ENCODE peak calls at places on chromosomes 12 and 14, in six cellular contexts. X is T-helper 17 cell; J is T-cell; N is GDM1; B is activated CD4-positive, alpha-beta T cell treated with anti-CD3 and anti-CD28 coated beads, Interleukin-2, amount 50 U/mL, for 1 hour; Z is AG08395. E is an unnamed sample.

GRCh38 chr14:73764881-73765280 is 50.7 kb upstream of the PNMA1 start:
- DNase-seq in N (peak), J (no peak), X (no peak), Z (no peak), B (no peak), E (no peak)

GRCh38 chr12:67415473-67415872 is 146.3 kb downstream of the CAND1 start:
- DNase-seq in B (no peak), N (no peak), Z (peak), J (no peak), X (no peak), E (peak)

GRCh38 chr12:70040141-70040540 is 203.1 kb upstream of the CNOT2 start:
- DNase-seq in J (no peak), Z (no peak), X (no peak), N (no peak), B (no peak), E (peak)

GRCh38 chr12:93078092-93078491 is 149.0 kb upstream of the EEA1 start:
- DNase-seq in N (no peak), Z (no peak), X (no peak), B (no peak), J (no peak), E (no peak)

GRCh38 chr12:123449103-123449736 is 8.7 kb upstream of the SNRNP35 start:
- DNase-seq in B (no peak), J (no peak), N (no peak), Z (no peak), X (no peak), E (no peak)

GRCh38 chr14:95979339-95980042 is 59.7 kb upstream of the C14orf132 start:
- DNase-seq in B (no peak), N (no peak), X (no peak), J (no peak), Z (no peak), E (no peak)

GRCh38 chr12:107990325-107990724 is 138.8 kb upstream of the WSCD2 start:
- DNase-seq in J (peak), N (no peak), Z (no peak), X (peak), B (peak), E (no peak)

GRCh38 chr12:28051516-28052456 is 79.3 kb upstream of the PTHLH start:
- DNase-seq in X (no peak), B (no peak), J (no peak), Z (peak), N (no peak), E (peak)

GRCh38 chr12:69415471-69416275 is 54.5 kb upstream of the FRS2 start:
- DNase-seq in Z (peak), B (no peak), X (no peak), N (no peak), J (no peak), E (peak)

GRCh38 chr12:14473707-14474287 is 93.9 kb downstream of the PLBD1 start:
- DNase-seq in Z (peak), X (no peak), J (no peak), B (no peak), N (no peak), E (peak)

GRCh38 chr14:57833304-57833703 is 32.6 kb downstream of the SLC35F4 start:
- DNase-seq in B (no peak), N (no peak), Z (peak), X (no peak), J (no peak), E (peak)

GRCh38 chr14:60845523-60845922 is 111.0 kb downstream of the MNAT1 start:
- DNase-seq in Z (no peak), N (no peak), J (no peak), X (no peak), B (no peak), E (no peak)

GRCh38 chr12:122045262-122045661 is 23.6 kb downstream of the BCL7A start:
- DNase-seq in N (no peak), Z (no peak), B (no peak), X (no peak), J (no peak), E (no peak)

GRCh38 chr14:104676694-104677505 is 12.5 kb upstream of the INF2 start:
- DNase-seq in Z (no peak), B (no peak), N (no peak), J (no peak), X (no peak), E (no peak)

GRCh38 chr14:37526992-37527391 is 68.1 kb downstream of the FOXA1 start:
- DNase-seq in B (no peak), J (no peak), Z (no peak), N (no peak), X (no peak), E (no peak)

GRCh38 chr12:11801643-11802042 is 152.2 kb downstream of the ETV6 start:
- DNase-seq in B (no peak), X (no peak), Z (no peak), N (peak), J (no peak), E (no peak)

GRCh38 chr12:90619943-90620342 is 335.0 kb downstream of the CCER1 start:
- DNase-seq in Z (no peak), B (no peak), N (no peak), X (no peak), J (no peak), E (no peak)

GRCh38 chr14:51444381-51445000 is 204.4 kb downstream of the TMX1 start:
- DNase-seq in Z (no peak), B (no peak), N (no peak), X (no peak), J (no peak), E (no peak)

GRCh38 chr12:18899678-18900317 is 161.9 kb downstream of the CAPZA3 start:
- DNase-seq in X (no peak), B (no peak), J (no peak), Z (no peak), N (no peak), E (no peak)

GRCh38 chr14:75299064-75299463 is 20.4 kb downstream of the FOS start:
- DNase-seq in N (no peak), B (no peak), X (no peak), Z (no peak), J (no peak), E (no peak)

GRCh38 chr12:104291867-104292524 is 11.5 kb upstream of the EID3 start:
- DNase-seq in N (no peak), J (no peak), B (no peak), Z (no peak), X (no peak), E (no peak)

GRCh38 chr14:55816225-55816624 is 236.2 kb downstream of the KTN1 start:
- DNase-seq in B (no peak), J (no peak), X (no peak), N (no peak), Z (no peak), E (no peak)

GRCh38 chr14:75153295-75153694 is 23.1 kb downstream of the TMED10 start:
- DNase-seq in Z (no peak), B (no peak), J (no peak), N (no peak), X (no peak), E (no peak)

GRCh38 chr14:34680806-34681479 is 33.5 kb downstream of the CFL2 start:
- DNase-seq in B (no peak), Z (no peak), X (no peak), N (no peak), J (no peak), E (no peak)

GRCh38 chr14:24082411-24083080 is 11.2 kb downstream of the CPNE6 start:
- DNase-seq in Z (no peak), B (no peak), X (no peak), N (no peak), J (no peak), E (no peak)

GRCh38 chr12:89525002-89525823 is 617 bp upstream of the GALNT4 start:
- DNase-seq in J (peak), B (peak), X (peak), N (no peak), Z (peak), E (peak)

GRCh38 chr14:40417777-40418401 is 985.7 kb upstream of the FBXO33 start:
- DNase-seq in Z (no peak), N (peak), X (no peak), B (no peak), J (no peak), E (no peak)

GRCh38 chr14:95382747-95383146 is 63.0 kb upstream of the CLMN start:
- DNase-seq in B (no peak), J (no peak), N (no peak), Z (no peak), X (no peak), E (no peak)

GRCh38 chr14:65462411-65462810 is 49.9 kb downstream of the FUT8 start:
- DNase-seq in B (no peak), Z (peak), J (no peak), X (no peak), N (no peak), E (peak)

GRCh38 chr14:94048676-94049624 is 22.8 kb downstream of the OTUB2 start:
- DNase-seq in X (no peak), B (no peak), Z (no peak), N (no peak), J (no peak), E (no peak)

GRCh38 chr12:112381421-112381897 is 772 bp downstream of the HECTD4 start:
- DNase-seq in Z (no peak), X (peak), N (no peak), B (peak), J (peak), E (no peak)

GRCh38 chr12:105523164-105524057 is 192.9 kb downstream of the C12orf75 start:
- DNase-seq in Z (peak), N (no peak), J (no peak), B (no peak), X (no peak), E (peak)

GRCh38 chr12:6961695-6962284 is 8.7 kb downstream of the PHB2 start:
- DNase-seq in J (no peak), B (peak), X (peak), N (no peak), Z (peak), E (peak)

GRCh38 chr12:52231305-52232232 is 1.5 kb upstream of the KRT7 start:
- DNase-seq in J (no peak), N (no peak), Z (no peak), B (no peak), X (no peak), E (no peak)

GRCh38 chr12:67520611-67521010 is 127.9 kb upstream of the DYRK2 start:
- DNase-seq in Z (no peak), N (no peak), X (no peak), B (no peak), J (no peak), E (no peak)

GRCh38 chr12:130658106-130658505 is 58.0 kb downstream of the RIMBP2 start:
- DNase-seq in N (no peak), Z (no peak), J (no peak), B (no peak), X (no peak), E (no peak)